ENCODE peak calls at places on chromosomes 4 and X, in six cellular contexts. L, G, D, E, W and P are unnamed samples.

GRCh38 chr4:6563935-6564645 is 10.9 kb upstream of the MAN2B2 start:
- DNase-seq in L (no peak), G (no peak), D (no peak), E (no peak), W (no peak), P (no peak)

GRCh38 chr4:142336251-142336934 is 509.7 kb downstream of the INPP4B start:
- DNase-seq in L (no peak), G (no peak), D (no peak), E (no peak), W (no peak), P (no peak)

GRCh38 chr4:151661873-151662272 is 98.9 kb downstream of the GATB start:
- DNase-seq in L (no peak), G (no peak), D (no peak), E (no peak), W (no peak), P (no peak)

GRCh38 chr4:2136736-2137135 is 77.6 kb downstream of the NAT8L start:
- DNase-seq in L (no peak), G (no peak), D (no peak), E (no peak), W (no peak), P (no peak)

GRCh38 chr4:155571184-155571944 is 95.3 kb upstream of the GUCY1A1 start:
- DNase-seq in L (no peak), G (peak), D (no peak), E (no peak), W (no peak), P (no peak)

GRCh38 chrX:11589573-11590110 is 76.1 kb downstream of the ARHGAP6 start:
- DNase-seq in L (no peak), G (no peak), D (no peak), E (no peak), W (no peak), P (no peak)

GRCh38 chr4:38071801-38072567 is 111.8 kb downstream of the PTTG2 start:
- DNase-seq in L (no peak), G (no peak), D (peak), E (no peak), W (no peak), P (no peak)

GRCh38 chr4:131344761-131345160 is 1804.3 kb upstream of the PCDH10 start:
- DNase-seq in L (no peak), G (no peak), D (no peak), E (no peak), W (no peak), P (no peak)

GRCh38 chrX:53284684-53285447 is 3.5 kb upstream of the IQSEC2 start:
- DNase-seq in L (peak), G (peak), D (peak), E (peak), W (peak), P (no peak)

GRCh38 chr4:56410247-56410646 is 23.0 kb upstream of the AASDH start:
- DNase-seq in L (peak), G (peak), D (peak), E (no peak), W (no peak), P (peak)

GRCh38 chr4:186770446-186771175 is 47.0 kb upstream of the FAT1 start:
- DNase-seq in L (no peak), G (no peak), D (peak), E (no peak), W (no peak), P (peak)

GRCh38 chr4:4995103-4995761 is 24.0 kb downstream of the CYTL1 start:
- DNase-seq in L (peak), G (peak), D (peak), E (no peak), W (peak), P (peak)